ENCODE peak calls at places on chromosome 11, in eight cellular contexts. W is stimulated activated CD8-positive, alpha-beta memory T cell treated with anti-CD3 and anti-CD28 coated beads, Interleukin-7, amount 100 ng/mL, for 48 hours; A is AG04450; O is HT1080; Z is T-helper 2 cell; X is globus pallidus; L is ACHN; C is hippocampal formation. N is an unnamed sample.
A peak's percentile ranks its signal among the peaks of the same experiment; 100 is the strongest.

GRCh38 chr11:65575568-65576231 is at the start of gene EHBP1L1:
- DNase-seq in X (no peak), Z (peak; percentile 76), A (no peak), C (no peak), L (peak; percentile 69), W (peak; percentile 79), O (peak; percentile 52), N (peak; percentile 81)

GRCh38 chr11:85809191-85809590 is 1.8 kb downstream of the SYTL2 start:
- DNase-seq in L (no peak), X (no peak), C (no peak), A (no peak), Z (no peak), O (no peak), W (no peak), N (no peak)

GRCh38 chr11:119187123-119187892 is 2.0 kb downstream of the NHERF4 start:
- DNase-seq in L (no peak), X (no peak), A (no peak), C (no peak), O (no peak), Z (no peak), W (no peak), N (no peak)

GRCh38 chr11:123357990-123358827 is 71.9 kb upstream of the GRAMD1B start:
- DNase-seq in C (peak; percentile 7), O (peak; percentile 18), W (peak; percentile 34), A (no peak), L (no peak), X (no peak), Z (no peak), N (peak; percentile 44)

GRCh38 chr11:128804481-128804880 is 62.6 kb downstream of the KCNJ1 start:
- DNase-seq in A (no peak), L (no peak), W (no peak), Z (no peak), C (no peak), O (peak; percentile 80), X (no peak), N (no peak)

GRCh38 chr11:124761301-124762021 is 629 bp downstream of the ESAM start:
- DNase-seq in Z (no peak), O (no peak), C (no peak), W (no peak), X (no peak), L (no peak), A (no peak), N (peak; percentile 60)

GRCh38 chr11:66112640-66113098 is 42.6 kb downstream of the PACS1 start:
- DNase-seq in W (no peak), L (no peak), X (no peak), A (no peak), C (no peak), O (peak; percentile 77), Z (no peak), N (peak; percentile 43)

GRCh38 chr11:27718853-27719574 is 18.8 kb upstream of the BDNF start:
- DNase-seq in C (no peak), O (peak; percentile 42), W (no peak), Z (no peak), L (peak; percentile 63), A (no peak), X (no peak), N (peak; percentile 60)

GRCh38 chr11:27354359-27354965 is 8.6 kb downstream of the CCDC34 start:
- DNase-seq in X (no peak), L (no peak), O (no peak), A (no peak), C (no peak), W (no peak), Z (no peak), N (no peak)

N was measured in right cardiac atrium.